ENCODE peak calls at places on chromosomes 4 and X, in five cellular contexts. X is fibroblast of lung, A is colonic mucosa, R is GM23338, Y is IMR-90. Q is an unnamed sample.

GRCh38 chrX:76159453-76159852 is 13.4 kb upstream of the PBDC1 start:
- DNase-seq in A (no peak), X (no peak), Y (no peak), R (peak; percentile 40), Q (no peak)

GRCh38 chrX:133881893-133882292 is 103.5 kb downstream of the GPC3 start:
- DNase-seq in A (no peak), Y (no peak), R (peak; percentile 36), X (no peak), Q (no peak)

GRCh38 chr4:172042714-172043114 is 229.5 kb downstream of the GALNTL6 start:
- DNase-seq in A (no peak), Y (no peak), R (no peak), X (no peak), Q (no peak)

GRCh38 chr4:152967942-152968341 is 31.8 kb downstream of the FHDC1 start:
- DNase-seq in R (no peak), A (no peak), X (no peak), Y (no peak), Q (no peak)

GRCh38 chr4:152460488-152460887 is 75.4 kb downstream of the FBXW7 start:
- DNase-seq in X (peak; percentile 90), Y (peak; percentile 78), A (no peak), R (no peak), Q (no peak)

GRCh38 chrX:39946822-39947221 is 150.9 kb downstream of the BCOR start:
- DNase-seq in Y (peak; percentile 81), X (peak; percentile 44), R (no peak), A (no peak), Q (no peak)

GRCh38 chr4:100421356-100421978 is 96.4 kb downstream of the EMCN start:
- DNase-seq in A (no peak), R (peak; percentile 50), X (peak; percentile 27), Y (peak; percentile 31), Q (no peak)

GRCh38 chr4:67909910-67910905 is 26.4 kb upstream of the TMPRSS11D start:
- DNase-seq in A (no peak), R (peak; percentile 28), X (peak; percentile 47), Y (peak; percentile 25), Q (no peak)

GRCh38 chr4:7725951-7726350 is 213.7 kb downstream of the AFAP1 start:
- DNase-seq in Y (peak; percentile 55), R (no peak), X (peak; percentile 10), A (no peak), Q (peak; percentile 67)

GRCh38 chr4:6641164-6641970 is 882 bp downstream of the MRFAP1 start:
- DNase-seq in Y (peak; percentile 42), A (peak; percentile 61), R (peak; percentile 45), X (peak; percentile 44), Q (no peak)

GRCh38 chr4:143281507-143282169 is 55.0 kb upstream of the GAB1 start:
- DNase-seq in Y (peak; percentile 30), X (peak; percentile 69), A (no peak), R (no peak), Q (no peak)

GRCh38 chr4:2402053-2402452 is 16.4 kb downstream of the ZFYVE28 start:
- DNase-seq in Y (no peak), A (peak; percentile 91), R (peak; percentile 75), X (no peak), Q (peak; percentile 76)

GRCh38 chr4:142322996-142323395 is 523.1 kb downstream of the INPP4B start:
- DNase-seq in R (no peak), Y (no peak), X (no peak), A (no peak), Q (no peak)

GRCh38 chr4:181569553-181569952 is 673.6 kb upstream of the TENM3 start:
- DNase-seq in A (no peak), R (peak; percentile 62), Y (peak; percentile 65), X (peak; percentile 72), Q (no peak)

GRCh38 chrX:130793966-130794365 is 109.0 kb downstream of the ENOX2 start:
- DNase-seq in Y (no peak), R (no peak), A (no peak), X (no peak), Q (no peak)

GRCh38 chr4:8819019-8819418 is 52.6 kb downstream of the HMX1 start:
- DNase-seq in R (no peak), A (no peak), X (no peak), Y (no peak), Q (no peak)

GRCh38 chr4:144709793-144710525 is 64.0 kb downstream of the HHIP start:
- DNase-seq in X (no peak), Y (peak; percentile 66), R (no peak), A (no peak), Q (no peak)

GRCh38 chrX:9443327-9443726 is 21.5 kb upstream of the TBL1X start:
- DNase-seq in A (no peak), X (no peak), Y (no peak), R (no peak), Q (no peak)

DNA sequence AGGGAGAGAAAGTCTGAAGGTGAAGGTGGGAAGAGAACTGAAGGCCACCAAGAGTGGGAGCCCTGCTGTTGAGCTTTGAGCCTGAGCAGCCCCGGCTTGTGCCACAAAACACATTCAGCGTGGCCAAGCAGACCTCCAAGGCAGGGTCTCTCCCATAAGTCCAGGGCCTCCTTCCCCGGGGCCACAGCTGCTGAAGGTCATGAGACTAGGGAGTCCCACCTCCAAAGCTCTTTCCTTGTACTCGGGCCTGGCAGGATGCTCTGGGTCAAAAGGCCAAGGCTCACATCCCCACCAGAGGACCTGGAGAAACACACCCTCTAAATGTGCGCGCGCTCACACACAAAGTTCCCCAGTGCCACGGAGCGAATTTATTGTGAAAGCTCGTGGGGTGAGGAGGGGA is 3.5 kb upstream of the ARHGAP4 start:
- DNase-seq in R (no peak), Y (no peak), X (no peak), A (no peak), Q (no peak)
- H3K27ac ChIP-seq in R (no peak overlapping the region), Y (no peak overlapping the region), X (no peak overlapping the region), A (no peak overlapping the region), Q (no peak overlapping the region)

DNA sequence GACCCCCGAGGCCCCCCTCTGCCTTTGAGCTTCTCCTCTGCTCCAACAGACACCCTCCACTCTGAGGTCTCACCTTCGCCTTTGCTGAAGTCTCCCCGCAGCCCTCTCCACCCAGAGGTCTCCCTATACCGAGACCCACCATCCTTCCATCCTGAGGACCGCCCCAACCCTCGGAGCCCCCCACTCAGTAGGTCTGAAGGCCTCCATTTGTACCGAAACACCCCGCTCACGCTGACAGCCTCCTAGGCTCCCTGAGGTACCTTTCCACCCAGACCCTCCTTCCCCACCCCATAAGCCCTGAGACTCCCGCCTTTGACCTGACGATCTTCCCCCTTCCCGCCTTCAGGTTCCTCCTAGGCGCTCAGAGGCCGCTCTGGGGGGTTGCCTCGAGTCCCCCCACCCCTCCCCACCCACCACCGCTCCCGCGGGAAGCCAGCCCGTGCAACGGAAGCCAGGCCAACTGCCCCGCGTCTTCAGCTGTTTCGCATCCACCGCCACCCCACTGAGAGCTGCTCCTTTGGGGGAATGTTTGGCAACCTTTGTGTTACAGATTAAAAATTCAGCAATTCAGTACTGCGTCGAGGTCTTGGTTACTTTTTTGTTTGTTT is 5.0 kb downstream of the SOD3 start:
- DNase-seq in X (peak; percentile 53), R (peak; percentile 56), Y (no peak), A (no peak), Q (no peak)
- H3K4me1 ChIP-seq in X (no peaks in the 10 kb centered on the region), R (peaks cover 24% of the 10 kb centered on the region), Y (peaks cover 7% of the 10 kb centered on the region), A (no peaks in the 10 kb centered on the region), Q (no peaks in the 10 kb centered on the region)

GRCh38 chr4:138555584-138555983 is 313.4 kb upstream of the SLC7A11 start:
- DNase-seq in R (peak; percentile 68), X (peak; percentile 28), A (no peak), Y (no peak), Q (no peak)
- TF ChIP-seq CTCF in R (peak; percentile 69), X (peak; percentile 5), A (no peak), Y (no peak), Q (no peak)

GRCh38 chr4:19014594-19014993 is 993.0 kb upstream of the LCORL start:
- DNase-seq in R (no peak), A (no peak), Y (no peak), X (no peak), Q (no peak)

GRCh38 chr4:19009886-19010285 is 988.3 kb upstream of the LCORL start:
- DNase-seq in R (no peak), Y (no peak), A (no peak), X (no peak), Q (no peak)

GRCh38 chr4:19005211-19005610 is 983.7 kb upstream of the LCORL start:
- DNase-seq in Y (peak; percentile 41), A (no peak), X (peak; percentile 5), R (peak; percentile 56), Q (no peak)

DNA sequence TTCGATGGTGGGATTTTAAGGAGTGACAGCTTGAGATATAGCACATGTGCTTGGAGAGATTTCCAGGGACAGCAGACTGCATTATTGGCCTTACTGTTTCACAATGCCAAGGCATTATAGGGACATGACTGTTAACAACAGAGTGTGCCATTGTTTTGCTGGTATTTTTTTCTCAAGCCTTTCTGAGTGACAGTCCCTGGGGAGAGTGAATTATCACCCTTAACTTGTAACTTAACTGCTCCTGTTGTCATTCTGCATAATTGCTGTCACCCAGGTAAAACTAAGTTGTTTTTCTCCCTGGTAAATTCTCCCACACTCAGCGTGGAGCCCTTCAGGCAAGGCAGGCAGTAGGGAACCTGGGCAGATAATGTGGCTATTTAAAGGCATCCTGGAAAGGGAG is 989.2 kb upstream of the LCORL start:
- DNase-seq in A (no peak), R (peak; percentile 16), X (no peak), Y (no peak), Q (no peak)
- H3K27ac ChIP-seq in A (no peak overlapping the region), R (no peak overlapping the region), X (no peak overlapping the region), Y (no peak overlapping the region), Q (no peak overlapping the region)

GRCh38 chrX:2693526-2694002 is 2.5 kb downstream of the CD99 start:
- DNase-seq in X (no peak), A (no peak), Y (no peak), R (no peak), Q (no peak)
- H3K4me1 ChIP-seq in X (peaks cover 19% of the 10 kb centered on the region), A (peaks cover 8% of the 10 kb centered on the region), Y (peaks cover 14% of the 10 kb centered on the region), R (peaks cover 21% of the 10 kb centered on the region), Q (no peaks in the 10 kb centered on the region)

DNA sequence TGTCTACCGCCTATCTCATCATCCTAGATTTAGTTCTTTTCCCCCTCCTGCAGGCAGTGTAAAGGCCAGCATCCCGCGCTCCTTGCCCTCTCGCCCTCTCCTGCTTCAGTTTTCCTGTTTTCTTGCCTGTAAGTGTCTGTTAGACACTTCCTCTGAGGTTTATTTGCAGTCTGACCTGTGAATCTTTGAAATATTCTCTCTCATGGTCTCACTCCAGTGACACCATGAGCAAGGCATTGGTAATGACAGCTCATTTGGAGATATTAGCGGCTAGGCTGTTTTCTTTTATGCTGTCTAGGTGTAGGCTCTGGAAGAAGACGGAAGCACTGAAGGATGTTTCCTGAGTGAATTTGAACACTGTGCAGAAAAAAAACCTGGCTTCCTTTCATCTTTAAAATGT is 179.6 kb downstream of the KDR start:
- DNase-seq in Y (no peak), R (no peak), X (no peak), A (no peak), Q (no peak)
- TF ChIP-seq CTCF in Y (no peak), R (no peak), X (no peak), A (no peak), Q (no peak)

GRCh38 chrX:387729-388128 is 1.0 kb upstream of the PPP2R3B start:
- DNase-seq in Y (no peak), A (peak; percentile 37), R (no peak), X (no peak), Q (no peak)
- H3K27ac ChIP-seq in Y (no peak overlapping the region), A (peak overlapping the region; percentile 97), R (peak overlapping the region; percentile 12), X (no peak overlapping the region), Q (peak overlapping the region; percentile 100)